ENCODE peak calls at places on chromosome 12, in four cellular contexts. One of them, this sample, is unnamed.

GRCh38 chr12:124940393-124941169 is 26.1 kb upstream of the UBC start:
- DNase-seq in iris pigment epithelial cell: peak; percentile 92
- DNase-seq in D341Med: peak; percentile 89
- DNase-seq in midbrain: no peak
- DNase-seq in this sample: peak; percentile 93

GRCh38 chr12:41532072-41532471 is 344.0 kb downstream of the PDZRN4 start:
- DNase-seq in D341Med: no peak
- DNase-seq in midbrain: no peak
- DNase-seq in iris pigment epithelial cell: no peak
- DNase-seq in this sample: no peak

GRCh38 chr12:120352117-120352516 is 16.8 kb downstream of the MSI1 start:
- DNase-seq in D341Med: no peak
- DNase-seq in iris pigment epithelial cell: peak; percentile 85
- DNase-seq in midbrain: no peak
- DNase-seq in this sample: no peak

GRCh38 chr12:97748298-97748697 is 285.7 kb downstream of the RMST start:
- DNase-seq in midbrain: no peak
- DNase-seq in D341Med: no peak
- DNase-seq in iris pigment epithelial cell: no peak
- DNase-seq in this sample: no peak

GRCh38 chr12:44015333-44015941 is 179.6 kb downstream of the TMEM117 start:
- DNase-seq in iris pigment epithelial cell: peak; percentile 50
- DNase-seq in midbrain: peak; percentile 69
- DNase-seq in D341Med: no peak
- DNase-seq in this sample: peak; percentile 58

GRCh38 chr12:131928080-131928764 is 854 bp upstream of the PUS1 start:
- DNase-seq in D341Med: no peak
- DNase-seq in midbrain: no peak
- DNase-seq in iris pigment epithelial cell: peak; percentile 31
- DNase-seq in this sample: no peak

GRCh38 chr12:32559434-32559833 is 119.7 kb upstream of the DNM1L start:
- DNase-seq in D341Med: no peak
- DNase-seq in iris pigment epithelial cell: no peak
- DNase-seq in midbrain: no peak
- DNase-seq in this sample: no peak

GRCh38 chr12:108690191-108690518 is 41.2 kb downstream of the CORO1C start:
- DNase-seq in midbrain: no peak
- DNase-seq in D341Med: no peak
- DNase-seq in iris pigment epithelial cell: no peak
- DNase-seq in this sample: no peak

GRCh38 chr12:5622280-5622679 is 190.4 kb downstream of the NTF3 start:
- DNase-seq in midbrain: no peak
- DNase-seq in D341Med: no peak
- DNase-seq in iris pigment epithelial cell: no peak
- DNase-seq in this sample: no peak

GRCh38 chr12:57838594-57839302 is 7.8 kb downstream of the CTDSP2 start:
- DNase-seq in D341Med: no peak
- DNase-seq in iris pigment epithelial cell: no peak
- DNase-seq in midbrain: no peak
- DNase-seq in this sample: no peak

GRCh38 chr12:1217191-1217949 is 226.3 kb downstream of the ERC1 start:
- DNase-seq in iris pigment epithelial cell: peak; percentile 84
- DNase-seq in D341Med: no peak
- DNase-seq in midbrain: no peak
- DNase-seq in this sample: no peak

GRCh38 chr12:52186135-52186840 is 5.5 kb downstream of the KRT80 start:
- DNase-seq in D341Med: no peak
- DNase-seq in midbrain: no peak
- DNase-seq in iris pigment epithelial cell: peak; percentile 75
- DNase-seq in this sample: no peak

GRCh38 chr12:6828671-6829531 is 694 bp downstream of the P3H3 start:
- DNase-seq in D341Med: peak; percentile 72
- DNase-seq in midbrain: no peak
- DNase-seq in iris pigment epithelial cell: peak; percentile 78
- DNase-seq in this sample: peak; percentile 44

GRCh38 chr12:115230576-115230975 is 546.6 kb upstream of the TBX3 start:
- DNase-seq in iris pigment epithelial cell: no peak
- DNase-seq in D341Med: no peak
- DNase-seq in midbrain: no peak
- DNase-seq in this sample: no peak

GRCh38 chr12:77116277-77116676 is 50.9 kb upstream of the E2F7 start:
- DNase-seq in midbrain: no peak
- DNase-seq in iris pigment epithelial cell: peak; percentile 29
- DNase-seq in D341Med: no peak
- DNase-seq in this sample: no peak

GRCh38 chr12:82406651-82407050 is 48.3 kb downstream of the METTL25 start:
- DNase-seq in D341Med: no peak
- DNase-seq in iris pigment epithelial cell: no peak
- DNase-seq in midbrain: no peak
- DNase-seq in this sample: no peak

GRCh38 chr12:92506460-92506859 is 196.3 kb upstream of the PLEKHG7 start:
- DNase-seq in D341Med: no peak
- DNase-seq in iris pigment epithelial cell: no peak
- DNase-seq in midbrain: peak; percentile 5
- DNase-seq in this sample: no peak

GRCh38 chr12:110039085-110039807 is 9.1 kb downstream of the C12orf76 start:
- DNase-seq in D341Med: no peak
- DNase-seq in iris pigment epithelial cell: peak; percentile 97
- DNase-seq in midbrain: no peak
- DNase-seq in this sample: no peak

GRCh38 chr12:46571593-46571992 is 199.0 kb upstream of the SLC38A2 start:
- DNase-seq in D341Med: no peak
- DNase-seq in iris pigment epithelial cell: no peak
- DNase-seq in midbrain: no peak
- DNase-seq in this sample: no peak

This sample was measured in Ammon's horn.